ENCODE peak calls at places on chromosomes 6 and 20, in nine cellular contexts. Q, S, N, I, U, X, D, E and G are unnamed samples.

GRCh38 chr6:165574770-165575549 is 88.1 kb downstream of the PDE10A start:
- DNase-seq in X (no peak), E (no peak), U (peak), N (no peak), D (no peak), I (no peak), Q (no peak), S (no peak), G (no peak)

GRCh38 chr6:113082691-113083090 is 735.6 kb downstream of the RFPL4B start:
- DNase-seq in S (no peak), N (no peak), X (no peak), D (no peak), I (no peak), E (no peak), Q (no peak), U (peak), G (peak)

GRCh38 chr6:67608099-67608749 is 1026.9 kb upstream of the ADGRB3 start:
- DNase-seq in I (no peak), S (no peak), N (no peak), E (no peak), Q (no peak), U (no peak), X (no peak), D (no peak), G (no peak)

GRCh38 chr20:47917549-47918070 is 132.3 kb upstream of the SULF2 start:
- DNase-seq in Q (no peak), U (no peak), S (no peak), X (no peak), I (no peak), E (no peak), D (no peak), N (no peak), G (no peak)

GRCh38 chr6:2999005-2999620 is 581 bp upstream of the NQO2 start:
- DNase-seq in U (peak), S (no peak), E (no peak), X (peak), D (no peak), Q (peak), I (no peak), N (no peak), G (no peak)

GRCh38 chr6:26234421-26235239 is 130.4 kb upstream of the BTN3A2 start:
- DNase-seq in N (no peak), X (peak), U (peak), S (peak), E (no peak), I (no peak), D (no peak), Q (peak), G (no peak)

GRCh38 chr20:59696476-59696875 is 92.1 kb downstream of the PHACTR3 start:
- DNase-seq in I (no peak), X (no peak), Q (no peak), D (no peak), S (no peak), E (no peak), U (no peak), N (no peak), G (no peak)

GRCh38 chr6:30722280-30723112 is 2.3 kb downstream of the TUBB start:
- DNase-seq in I (peak), N (peak), X (no peak), Q (peak), D (no peak), E (no peak), U (peak), S (peak), G (peak)

GRCh38 chr6:53026526-53026925 is 31.4 kb upstream of the GSTA4 start:
- DNase-seq in D (no peak), E (no peak), S (no peak), U (no peak), Q (no peak), I (no peak), N (no peak), X (no peak), G (no peak)

GRCh38 chr20:31475032-31475431 is at the start of the genes DEFB124 and REM1:
- DNase-seq in Q (peak), U (no peak), N (no peak), S (no peak), I (no peak), D (no peak), E (no peak), X (no peak), G (no peak)

GRCh38 chr6:33732819-33733218 is 13.9 kb downstream of the IP6K3 start:
- DNase-seq in S (no peak), D (no peak), N (no peak), E (no peak), X (no peak), I (no peak), Q (no peak), U (no peak), G (no peak)

GRCh38 chr20:38117635-38118034 is 47.4 kb downstream of the TGM2 start:
- DNase-seq in D (no peak), Q (no peak), N (no peak), E (no peak), I (no peak), X (no peak), S (no peak), U (peak), G (no peak)

GRCh38 chr6:154548130-154548830 is 37.8 kb upstream of the CNKSR3 start:
- DNase-seq in S (no peak), D (no peak), X (no peak), I (no peak), E (no peak), U (no peak), N (peak), Q (peak), G (no peak)

GRCh38 chr20:36925234-36925633 is 26.3 kb downstream of the SAMHD1 start:
- DNase-seq in Q (no peak), E (no peak), I (no peak), U (no peak), X (no peak), S (no peak), N (no peak), D (no peak), G (no peak)

GRCh38 chr20:45300961-45301360 is 5.7 kb upstream of the RBPJL start:
- DNase-seq in D (no peak), E (no peak), U (no peak), X (no peak), Q (no peak), N (no peak), I (no peak), S (peak), G (peak)

GRCh38 chr6:11146117-11146826 is 34.7 kb upstream of the ERVFRD-1 start:
- DNase-seq in Q (no peak), N (no peak), S (no peak), X (no peak), D (no peak), U (no peak), I (no peak), E (no peak), G (no peak)